ENCODE peak calls at places on chromosomes 16 and 17, in eight cellular contexts. One of them, this sample, is unnamed.

GRCh38 chr17:76345377-76345945 is 8.3 kb downstream of the PRPSAP1 start:
- DNase-seq in GM03348: peak
- DNase-seq in CD8-positive, alpha-beta memory T cell: no peak
- DNase-seq in posterior vena cava: peak
- DNase-seq in NCI-H1092: no peak
- DNase-seq in activated CD4-positive, alpha-beta T cell treated with anti-CD3 and anti-CD28 coated beads for 4 hours: no peak
- DNase-seq in left lung: peak
- DNase-seq in BJ: no peak
- DNase-seq in this sample: no peak

GRCh38 chr16:14635394-14636145 is 2.8 kb downstream of the BFAR start:
- DNase-seq in GM03348: no peak
- DNase-seq in CD8-positive, alpha-beta memory T cell: no peak
- DNase-seq in posterior vena cava: no peak
- DNase-seq in NCI-H1092: no peak
- DNase-seq in activated CD4-positive, alpha-beta T cell treated with anti-CD3 and anti-CD28 coated beads for 4 hours: no peak
- DNase-seq in left lung: no peak
- DNase-seq in BJ: no peak
- DNase-seq in this sample: no peak

GRCh38 chr17:42275527-42276358 is 448 bp downstream of the STAT5B start:
- DNase-seq in GM03348: peak
- DNase-seq in CD8-positive, alpha-beta memory T cell: peak
- DNase-seq in posterior vena cava: peak
- DNase-seq in NCI-H1092: peak
- DNase-seq in activated CD4-positive, alpha-beta T cell treated with anti-CD3 and anti-CD28 coated beads for 4 hours: peak
- DNase-seq in left lung: peak
- DNase-seq in BJ: no peak
- DNase-seq in this sample: no peak

GRCh38 chr17:74920679-74921044 is 2.4 kb downstream of the USH1G start:
- DNase-seq in GM03348: no peak
- DNase-seq in CD8-positive, alpha-beta memory T cell: no peak
- DNase-seq in posterior vena cava: no peak
- DNase-seq in NCI-H1092: no peak
- DNase-seq in activated CD4-positive, alpha-beta T cell treated with anti-CD3 and anti-CD28 coated beads for 4 hours: no peak
- DNase-seq in left lung: no peak
- DNase-seq in BJ: no peak
- DNase-seq in this sample: no peak

GRCh38 chr17:34458266-34458665 is 95.2 kb upstream of the CCL1 start:
- DNase-seq in GM03348: no peak
- DNase-seq in CD8-positive, alpha-beta memory T cell: no peak
- DNase-seq in posterior vena cava: no peak
- DNase-seq in NCI-H1092: no peak
- DNase-seq in activated CD4-positive, alpha-beta T cell treated with anti-CD3 and anti-CD28 coated beads for 4 hours: no peak
- DNase-seq in left lung: no peak
- DNase-seq in BJ: no peak
- DNase-seq in this sample: no peak

GRCh38 chr17:6080711-6081430 is 10.7 kb downstream of the WSCD1 start:
- DNase-seq in GM03348: no peak
- DNase-seq in CD8-positive, alpha-beta memory T cell: no peak
- DNase-seq in posterior vena cava: no peak
- DNase-seq in NCI-H1092: no peak
- DNase-seq in activated CD4-positive, alpha-beta T cell treated with anti-CD3 and anti-CD28 coated beads for 4 hours: no peak
- DNase-seq in left lung: no peak
- DNase-seq in BJ: no peak
- DNase-seq in this sample: no peak

GRCh38 chr17:72984145-72984924 is 108.2 kb downstream of the SLC39A11 start:
- DNase-seq in GM03348: peak
- DNase-seq in CD8-positive, alpha-beta memory T cell: no peak
- DNase-seq in posterior vena cava: no peak
- DNase-seq in NCI-H1092: no peak
- DNase-seq in activated CD4-positive, alpha-beta T cell treated with anti-CD3 and anti-CD28 coated beads for 4 hours: no peak
- DNase-seq in left lung: no peak
- DNase-seq in BJ: peak
- DNase-seq in this sample: no peak

GRCh38 chr16:53611151-53611802 is 92.4 kb downstream of the RPGRIP1L start:
- DNase-seq in GM03348: no peak
- DNase-seq in CD8-positive, alpha-beta memory T cell: no peak
- DNase-seq in posterior vena cava: no peak
- DNase-seq in NCI-H1092: no peak
- DNase-seq in activated CD4-positive, alpha-beta T cell treated with anti-CD3 and anti-CD28 coated beads for 4 hours: no peak
- DNase-seq in left lung: no peak
- DNase-seq in BJ: no peak
- DNase-seq in this sample: no peak

GRCh38 chr16:72858611-72859493 is 189.1 kb downstream of the ZFHX3 start:
- DNase-seq in GM03348: no peak
- DNase-seq in CD8-positive, alpha-beta memory T cell: no peak
- DNase-seq in posterior vena cava: no peak
- DNase-seq in NCI-H1092: no peak
- DNase-seq in activated CD4-positive, alpha-beta T cell treated with anti-CD3 and anti-CD28 coated beads for 4 hours: no peak
- DNase-seq in left lung: no peak
- DNase-seq in BJ: no peak
- DNase-seq in this sample: no peak

GRCh38 chr17:67080804-67081203 is 36.5 kb downstream of the CACNG1 start:
- DNase-seq in GM03348: no peak
- DNase-seq in CD8-positive, alpha-beta memory T cell: no peak
- DNase-seq in posterior vena cava: no peak
- DNase-seq in NCI-H1092: no peak
- DNase-seq in activated CD4-positive, alpha-beta T cell treated with anti-CD3 and anti-CD28 coated beads for 4 hours: no peak
- DNase-seq in left lung: no peak
- DNase-seq in BJ: no peak
- DNase-seq in this sample: no peak

GRCh38 chr17:50106393-50107131 is 11.4 kb downstream of the PDK2 start:
- DNase-seq in GM03348: no peak
- DNase-seq in CD8-positive, alpha-beta memory T cell: no peak
- DNase-seq in posterior vena cava: no peak
- DNase-seq in NCI-H1092: no peak
- DNase-seq in activated CD4-positive, alpha-beta T cell treated with anti-CD3 and anti-CD28 coated beads for 4 hours: no peak
- DNase-seq in left lung: no peak
- DNase-seq in BJ: no peak
- DNase-seq in this sample: no peak

GRCh38 chr17:66764559-66764958 is 70.4 kb upstream of the CACNG5 start:
- DNase-seq in GM03348: no peak
- DNase-seq in CD8-positive, alpha-beta memory T cell: no peak
- DNase-seq in posterior vena cava: no peak
- DNase-seq in NCI-H1092: peak
- DNase-seq in activated CD4-positive, alpha-beta T cell treated with anti-CD3 and anti-CD28 coated beads for 4 hours: no peak
- DNase-seq in left lung: no peak
- DNase-seq in BJ: no peak
- DNase-seq in this sample: peak

GRCh38 chr16:89094252-89094901 is 725 bp downstream of the ACSF3 start:
- DNase-seq in GM03348: peak
- DNase-seq in CD8-positive, alpha-beta memory T cell: no peak
- DNase-seq in posterior vena cava: no peak
- DNase-seq in NCI-H1092: no peak
- DNase-seq in activated CD4-positive, alpha-beta T cell treated with anti-CD3 and anti-CD28 coated beads for 4 hours: no peak
- DNase-seq in left lung: peak
- DNase-seq in BJ: no peak
- DNase-seq in this sample: no peak

GRCh38 chr16:3591436-3591803 is 14.2 kb upstream of the NLRC3 start:
- DNase-seq in GM03348: no peak
- DNase-seq in CD8-positive, alpha-beta memory T cell: no peak
- DNase-seq in posterior vena cava: no peak
- DNase-seq in NCI-H1092: no peak
- DNase-seq in activated CD4-positive, alpha-beta T cell treated with anti-CD3 and anti-CD28 coated beads for 4 hours: no peak
- DNase-seq in left lung: no peak
- DNase-seq in BJ: no peak
- DNase-seq in this sample: no peak

GRCh38 chr17:49464049-49464448 is 31.0 kb upstream of the NGFR start:
- DNase-seq in GM03348: no peak
- DNase-seq in CD8-positive, alpha-beta memory T cell: no peak
- DNase-seq in posterior vena cava: no peak
- DNase-seq in NCI-H1092: no peak
- DNase-seq in activated CD4-positive, alpha-beta T cell treated with anti-CD3 and anti-CD28 coated beads for 4 hours: no peak
- DNase-seq in left lung: no peak
- DNase-seq in BJ: no peak
- DNase-seq in this sample: no peak

GRCh38 chr17:81306898-81307510 is 11.9 kb upstream of the SLC38A10 start:
- DNase-seq in GM03348: no peak
- DNase-seq in CD8-positive, alpha-beta memory T cell: no peak
- DNase-seq in posterior vena cava: no peak
- DNase-seq in NCI-H1092: no peak
- DNase-seq in activated CD4-positive, alpha-beta T cell treated with anti-CD3 and anti-CD28 coated beads for 4 hours: no peak
- DNase-seq in left lung: peak
- DNase-seq in BJ: no peak
- DNase-seq in this sample: no peak

GRCh38 chr16:66547101-66547989 is 2.6 kb downstream of the TK2 start:
- DNase-seq in GM03348: no peak
- DNase-seq in CD8-positive, alpha-beta memory T cell: no peak
- DNase-seq in posterior vena cava: no peak
- DNase-seq in NCI-H1092: peak
- DNase-seq in activated CD4-positive, alpha-beta T cell treated with anti-CD3 and anti-CD28 coated beads for 4 hours: no peak
- DNase-seq in left lung: no peak
- DNase-seq in BJ: no peak
- DNase-seq in this sample: no peak

GRCh38 chr17:17146791-17147406 is 59.2 kb downstream of the PLD6 start:
- DNase-seq in GM03348: no peak
- DNase-seq in CD8-positive, alpha-beta memory T cell: no peak
- DNase-seq in posterior vena cava: no peak
- DNase-seq in NCI-H1092: no peak
- DNase-seq in activated CD4-positive, alpha-beta T cell treated with anti-CD3 and anti-CD28 coated beads for 4 hours: no peak
- DNase-seq in left lung: peak
- DNase-seq in BJ: no peak
- DNase-seq in this sample: no peak

GRCh38 chr16:80993293-80993691 is 13.4 kb downstream of the CMC2 start:
- DNase-seq in GM03348: peak
- DNase-seq in CD8-positive, alpha-beta memory T cell: no peak
- DNase-seq in posterior vena cava: no peak
- DNase-seq in NCI-H1092: no peak
- DNase-seq in activated CD4-positive, alpha-beta T cell treated with anti-CD3 and anti-CD28 coated beads for 4 hours: no peak
- DNase-seq in left lung: no peak
- DNase-seq in BJ: peak
- DNase-seq in this sample: no peak

GRCh38 chr16:11612110-11612981 is 25.6 kb upstream of the LITAF start:
- DNase-seq in GM03348: no peak
- DNase-seq in CD8-positive, alpha-beta memory T cell: no peak
- DNase-seq in posterior vena cava: peak
- DNase-seq in NCI-H1092: no peak
- DNase-seq in activated CD4-positive, alpha-beta T cell treated with anti-CD3 and anti-CD28 coated beads for 4 hours: no peak
- DNase-seq in left lung: peak
- DNase-seq in BJ: no peak
- DNase-seq in this sample: no peak

This sample was measured in NCI-H2029.